ENCODE peak calls at places on chromosomes 13 and 19, in nine cellular contexts. R, Z, U, I, Q, V, S, L and E are unnamed samples.
A peak's percentile ranks its signal among the peaks of the same experiment; 100 is the strongest.

GRCh38 chr19:28980236-28980868 is 232.6 kb downstream of the UQCRFS1 start:
- DNase-seq in R (peak; percentile 75), Z (no peak), U (no peak), I (no peak), Q (no peak), V (no peak), S (no peak), L (no peak), E (no peak)

GRCh38 chr13:49652691-49653305 is 24.5 kb downstream of the ARL11 start:
- DNase-seq in R (peak; percentile 82), Z (no peak), U (no peak), I (no peak), Q (no peak), V (peak; percentile 71), S (peak; percentile 64), L (no peak), E (no peak)

GRCh38 chr19:51695088-51695487 is 2.0 kb downstream of the SPACA6 start:
- DNase-seq in R (no peak), Z (no peak), U (no peak), I (no peak), Q (no peak), V (no peak), S (no peak), L (no peak), E (no peak)

GRCh38 chr13:65613004-65613403 is 1617.1 kb downstream of the PCDH9 start:
- DNase-seq in R (peak; percentile 32), Z (no peak), U (no peak), I (no peak), Q (no peak), V (no peak), S (no peak), L (no peak), E (no peak)

GRCh38 chr13:93227906-93228801 is 1.5 kb downstream of the GPC6 start:
- DNase-seq in R (peak; percentile 97), Z (peak; percentile 52), U (peak; percentile 31), I (no peak), Q (no peak), V (peak; percentile 66), S (no peak), L (no peak), E (no peak)

GRCh38 chr13:111508902-111509509 is 188.6 kb downstream of the TEX29 start:
- DNase-seq in R (no peak), Z (no peak), U (no peak), I (no peak), Q (no peak), V (no peak), S (no peak), L (no peak), E (no peak)

GRCh38 chr19:50239916-50240585 is 36.6 kb downstream of the MYH14 start:
- DNase-seq in R (no peak), Z (no peak), U (no peak), I (no peak), Q (no peak), V (no peak), S (no peak), L (no peak), E (no peak)

GRCh38 chr13:79995334-79995733 is 345.6 kb downstream of the SPRY2 start:
- DNase-seq in R (peak; percentile 92), Z (no peak), U (no peak), I (no peak), Q (no peak), V (no peak), S (no peak), L (no peak), E (no peak)

GRCh38 chr19:12953456-12954149 is 3.4 kb downstream of the GADD45GIP1 start:
- DNase-seq in R (no peak), Z (no peak), U (no peak), I (no peak), Q (no peak), V (no peak), S (no peak), L (no peak), E (no peak)

GRCh38 chr19:12956446-12957388 is at the start of gene GADD45GIP1:
- DNase-seq in R (peak; percentile 83), Z (peak; percentile 82), U (peak; percentile 84), I (peak; percentile 76), Q (no peak), V (peak; percentile 89), S (peak; percentile 77), L (peak; percentile 85), E (peak; percentile 82)

GRCh38 chr19:12952488-12953455 is 4.3 kb downstream of the GADD45GIP1 start:
- DNase-seq in R (no peak), Z (no peak), U (no peak), I (no peak), Q (no peak), V (no peak), S (no peak), L (no peak), E (no peak)

GRCh38 chr19:12954150-12954962 is 2.7 kb downstream of the GADD45GIP1 start:
- DNase-seq in R (no peak), Z (no peak), U (no peak), I (no peak), Q (no peak), V (no peak), S (peak; percentile 58), L (no peak), E (no peak)

DNA sequence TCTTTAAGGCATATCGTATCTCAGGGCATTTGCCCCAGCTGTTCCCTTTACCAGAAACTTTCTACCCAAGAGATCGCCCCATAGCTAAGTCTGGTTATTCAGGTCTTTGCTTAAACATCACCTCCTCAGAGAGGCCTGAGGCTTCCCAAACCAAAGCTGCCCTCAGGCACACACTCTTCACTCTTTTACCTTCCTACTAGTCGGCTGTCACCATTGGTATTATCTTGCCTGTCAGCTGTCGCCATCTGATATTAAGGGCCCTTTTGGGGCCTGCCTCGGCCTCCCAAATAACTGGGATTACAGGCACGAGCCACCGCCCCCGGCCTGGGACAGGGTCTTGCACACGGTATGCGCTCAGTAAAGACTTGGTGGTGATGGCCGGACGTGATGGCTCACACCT is 1.0 kb downstream of the GADD45GIP1 start:
- DNase-seq in R (no peak), Z (no peak), U (no peak), I (no peak), Q (no peak), V (no peak), S (no peak), L (no peak), E (no peak)
- H3K27ac ChIP-seq in R (no peak overlapping the region), Z (peak overlapping the region; percentile 91), U (peak overlapping the region; percentile 92), I (peak overlapping the region; percentile 32), Q (peak overlapping the region; percentile 91), V (peak overlapping the region; percentile 92), S (no peak overlapping the region), L (peak overlapping the region; percentile 94), E (peak overlapping the region; percentile 81)

DNA sequence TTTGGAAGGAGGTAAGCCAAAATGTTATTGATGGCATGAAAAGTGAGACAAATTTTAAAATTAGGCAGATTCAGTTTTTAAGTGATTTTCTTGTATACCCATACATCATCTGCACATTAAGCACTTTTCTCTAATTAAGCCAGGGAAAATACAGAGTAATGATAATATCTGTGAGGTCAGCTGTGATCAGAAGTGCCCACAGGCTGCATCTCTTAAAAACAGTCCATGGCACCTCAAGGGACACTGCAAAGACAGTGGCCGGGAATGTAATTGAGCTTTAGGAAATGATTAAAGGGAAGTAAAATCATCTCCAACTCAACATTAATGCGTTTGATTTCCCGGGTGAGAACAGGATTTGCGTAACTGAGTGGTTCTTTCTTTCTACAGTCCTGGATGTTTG is 2.0 kb downstream of the COL4A1 start:
- DNase-seq in R (no peak), Z (no peak), U (no peak), I (no peak), Q (no peak), V (no peak), S (no peak), L (no peak), E (no peak)
- H3K4me1 ChIP-seq in R (peaks cover 10% of the 10 kb centered on the region), Z (peaks cover 3% of the 10 kb centered on the region), U (peaks cover 64% of the 10 kb centered on the region), I (peaks cover 17% of the 10 kb centered on the region), Q (peaks cover 5% of the 10 kb centered on the region), V (peaks cover 14% of the 10 kb centered on the region), S (no peaks in the 10 kb centered on the region), L (no peaks in the 10 kb centered on the region), E (no peaks in the 10 kb centered on the region)

GRCh38 chr19:45526143-45526542 is 18.9 kb downstream of the VASP start:
- DNase-seq in R (peak; percentile 92), Z (no peak), U (peak; percentile 73), I (peak; percentile 71), Q (no peak), V (peak; percentile 88), S (peak; percentile 80), L (peak; percentile 71), E (no peak)

GRCh38 chr19:45522010-45522941 is 15.0 kb downstream of the VASP start:
- DNase-seq in R (no peak), Z (no peak), U (no peak), I (no peak), Q (no peak), V (peak; percentile 48), S (no peak), L (no peak), E (no peak)

GRCh38 chr19:45526971-45527370 is 19.7 kb downstream of the VASP start:
- DNase-seq in R (no peak), Z (no peak), U (no peak), I (no peak), Q (no peak), V (peak; percentile 43), S (no peak), L (no peak), E (no peak)

GRCh38 chr19:45523642-45524256 is 16.5 kb downstream of the VASP start:
- DNase-seq in R (peak; percentile 93), Z (peak; percentile 74), U (peak; percentile 70), I (peak; percentile 85), Q (peak; percentile 34), V (peak; percentile 88), S (peak; percentile 89), L (peak; percentile 84), E (peak; percentile 83)

GRCh38 chr19:45524575-45525129 is 17.4 kb downstream of the VASP start:
- DNase-seq in R (no peak), Z (no peak), U (peak; percentile 44), I (no peak), Q (no peak), V (peak; percentile 29), S (no peak), L (no peak), E (no peak)
- H3K36me3 ChIP-seq in R (peaks cover 12% of the 10 kb centered on the region), Z (peaks cover 97% of the 10 kb centered on the region), U (peaks cover 20% of the 10 kb centered on the region), I (peaks cover 25% of the 10 kb centered on the region), Q (peaks cover 6% of the 10 kb centered on the region), V (peaks cover 65% of the 10 kb centered on the region), S (peaks cover 13% of the 10 kb centered on the region), L (peaks cover 7% of the 10 kb centered on the region), E (peaks cover 59% of the 10 kb centered on the region)

GRCh38 chr19:16418597-16418962 is 53.2 kb downstream of the EPS15L1 start:
- DNase-seq in R (peak; percentile 32), Z (no peak), U (no peak), I (no peak), Q (no peak), V (no peak), S (no peak), L (no peak), E (no peak)

GRCh38 chr19:16415806-16416205 is 56.0 kb downstream of the EPS15L1 start:
- DNase-seq in R (no peak), Z (no peak), U (no peak), I (no peak), Q (no peak), V (no peak), S (no peak), L (no peak), E (no peak)

GRCh38 chr19:16416574-16416973 is 55.2 kb downstream of the EPS15L1 start:
- DNase-seq in R (no peak), Z (no peak), U (no peak), I (no peak), Q (no peak), V (no peak), S (no peak), L (no peak), E (no peak)

GRCh38 chr19:16417660-16418596 is 53.8 kb downstream of the EPS15L1 start:
- DNase-seq in R (peak; percentile 84), Z (no peak), U (peak; percentile 72), I (peak; percentile 67), Q (no peak), V (peak; percentile 83), S (peak; percentile 20), L (peak; percentile 66), E (peak; percentile 73)

DNA sequence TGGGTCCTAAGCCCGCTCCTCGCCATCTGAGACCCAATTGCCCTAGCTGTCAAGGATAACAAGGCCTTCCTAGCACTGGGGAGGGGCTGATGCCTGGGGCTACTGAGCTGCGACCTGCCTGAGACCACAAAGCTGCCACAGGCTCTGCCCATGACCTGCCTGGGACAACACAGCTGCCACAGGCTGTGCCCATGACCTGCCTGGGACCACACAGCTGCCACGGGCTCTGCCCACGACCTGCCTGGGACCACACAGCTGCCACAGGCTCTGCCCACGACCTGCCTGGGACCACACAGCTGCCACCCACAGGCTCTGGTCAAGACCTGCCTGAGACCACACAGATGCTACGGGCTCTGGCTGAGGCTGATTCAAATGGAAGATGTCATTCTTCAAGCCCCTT is 54.8 kb downstream of the EPS15L1 start:
- DNase-seq in R (no peak), Z (no peak), U (no peak), I (no peak), Q (no peak), V (no peak), S (no peak), L (no peak), E (no peak)
- H3K27ac ChIP-seq in R (no peak overlapping the region), Z (no peak overlapping the region), U (no peak overlapping the region), I (no peak overlapping the region), Q (no peak overlapping the region), V (peak overlapping the region; percentile 36), S (no peak overlapping the region), L (peak overlapping the region; percentile 53), E (no peak overlapping the region)